ENCODE peak calls at places on chromosomes 3 and 15, in ten cellular contexts. X is lower lobe of right lung; T is A549; M is EH; D is skeletal muscle cell; J is retina; N is iris pigment epithelial cell; B is breast epithelium; W is stimulated activated CD4-positive, alpha-beta T cell treated with anti-CD3 and anti-CD28 coated beads, TNF-alpha, amount 100 ng/mL, for 4 hours; L is stimulated activated CD8-positive, alpha-beta memory T cell treated with anti-CD3 and anti-CD28 coated beads, Interleukin-15, amount 100 ng/mL, for 24 hours. R is an unnamed sample.

GRCh38 chr3:49803464-49804140 is 541 bp downstream of the INKA1 start:
- DNase-seq in W (no peak), N (peak; percentile 27), B (peak; percentile 76), D (no peak), J (peak; percentile 56), X (peak; percentile 58), T (no peak), M (no peak), L (no peak), R (peak; percentile 85)

GRCh38 chr3:187967982-187968381 is 186.0 kb upstream of the LPP start:
- DNase-seq in M (peak; percentile 82), T (no peak), J (no peak), X (no peak), L (no peak), D (no peak), B (no peak), N (peak; percentile 79), W (no peak), R (no peak)

GRCh38 chr3:87771338-87772059 is 287.3 kb downstream of the CGGBP1 start:
- DNase-seq in T (no peak), W (peak; percentile 5), M (peak; percentile 55), L (no peak), J (no peak), N (peak; percentile 23), D (no peak), X (no peak), B (no peak), R (peak; percentile 59)

GRCh38 chr15:66233487-66234415 is 19.8 kb downstream of the MEGF11 start:
- DNase-seq in J (no peak), X (no peak), N (peak; percentile 15), D (no peak), T (no peak), L (no peak), B (no peak), W (no peak), M (peak; percentile 31), R (peak; percentile 31)

GRCh38 chr3:186502138-186502941 is 41.8 kb downstream of the CRYGS start:
- DNase-seq in N (no peak), L (no peak), T (no peak), D (no peak), M (no peak), J (no peak), B (no peak), W (no peak), X (no peak), R (peak; percentile 91)

GRCh38 chr15:70090436-70091291 is 7.1 kb downstream of the TLE3 start:
- DNase-seq in L (no peak), B (no peak), J (no peak), W (no peak), X (no peak), N (no peak), D (no peak), M (no peak), T (no peak), R (no peak)

GRCh38 chr15:52124270-52124878 is 11.8 kb upstream of the BCL2L10 start:
- DNase-seq in B (no peak), T (no peak), X (no peak), D (no peak), W (no peak), L (no peak), N (peak; percentile 88), J (no peak), M (peak; percentile 71), R (no peak)

GRCh38 chr3:56411147-56411546 is 57.1 kb downstream of the ERC2 start:
- DNase-seq in D (no peak), T (no peak), W (no peak), L (no peak), N (no peak), J (no peak), B (no peak), M (no peak), X (no peak), R (no peak)

GRCh38 chr15:38992541-38993334 is 428.1 kb upstream of the RASGRP1 start:
- DNase-seq in N (peak; percentile 36), L (no peak), X (no peak), M (no peak), B (no peak), J (no peak), T (no peak), W (no peak), D (no peak), R (no peak)

GRCh38 chr15:101326462-101327146 is 31.6 kb upstream of the SNRPA1 start:
- DNase-seq in M (no peak), J (peak; percentile 33), L (no peak), B (no peak), X (no peak), T (no peak), D (no peak), W (no peak), N (no peak), R (no peak)

GRCh38 chr3:61417352-61417751 is 144.0 kb upstream of the PTPRG start:
- DNase-seq in T (no peak), D (peak; percentile 26), X (no peak), L (no peak), J (no peak), W (no peak), B (no peak), N (peak; percentile 10), M (peak; percentile 12), R (no peak)

GRCh38 chr3:49813497-49814174 is at the start of gene UBA7:
- DNase-seq in J (no peak), B (peak; percentile 39), D (no peak), N (peak; percentile 75), X (peak; percentile 71), T (no peak), L (no peak), M (peak; percentile 82), W (no peak), R (peak; percentile 67)

GRCh38 chr3:37053753-37054152 is 60.4 kb downstream of the MLH1 start:
- DNase-seq in B (no peak), N (no peak), L (no peak), T (no peak), W (no peak), J (no peak), X (no peak), M (no peak), D (no peak), R (no peak)

GRCh38 chr3:188165596-188165995 is 11.6 kb downstream of the LPP start:
- DNase-seq in M (peak; percentile 33), D (no peak), L (no peak), T (no peak), B (no peak), N (peak; percentile 40), W (no peak), J (no peak), X (no peak), R (no peak)

GRCh38 chr3:46089237-46090011 is 62.1 kb upstream of the XCR1 start:
- DNase-seq in W (no peak), M (peak; percentile 94), B (no peak), L (no peak), N (peak; percentile 93), T (no peak), D (peak; percentile 86), X (peak; percentile 86), J (no peak), R (peak; percentile 97)

GRCh38 chr3:72492240-72492639 is 356.0 kb downstream of the SHQ1 start:
- DNase-seq in B (peak; percentile 95), D (peak; percentile 81), X (no peak), T (no peak), N (peak; percentile 95), L (no peak), W (no peak), J (no peak), M (peak; percentile 99), R (no peak)

GRCh38 chr3:139830817-139831216 is 104.2 kb upstream of the CLSTN2 start:
- DNase-seq in X (peak; percentile 50), B (no peak), J (peak; percentile 85), L (no peak), D (no peak), N (no peak), T (no peak), W (no peak), M (no peak), R (no peak)

GRCh38 chr3:120705851-120706582 is 24.0 kb upstream of the HGD start:
- DNase-seq in T (no peak), W (no peak), B (no peak), M (no peak), D (no peak), N (no peak), L (no peak), X (no peak), J (no peak), R (no peak)

GRCh38 chr15:55791576-55792400 is 48.8 kb upstream of the PRTG start:
- DNase-seq in N (peak; percentile 85), W (no peak), D (peak; percentile 40), J (no peak), X (peak; percentile 72), T (no peak), M (peak; percentile 82), B (no peak), L (no peak), R (peak; percentile 12)

GRCh38 chr3:161989012-161989411 is 492.4 kb downstream of the OTOL1 start:
- DNase-seq in M (peak; percentile 18), J (no peak), W (no peak), N (no peak), L (no peak), B (no peak), X (no peak), D (no peak), T (no peak), R (no peak)

GRCh38 chr3:151146071-151146730 is 56.8 kb downstream of the GPR171 start:
- DNase-seq in N (peak; percentile 58), L (no peak), B (peak; percentile 42), M (peak; percentile 76), X (peak; percentile 66), W (peak; percentile 17), T (peak; percentile 60), J (peak; percentile 91), D (peak; percentile 14), R (peak; percentile 89)

GRCh38 chr3:131907809-131908208 is 127.0 kb downstream of the CPNE4 start:
- DNase-seq in B (no peak), W (no peak), M (peak; percentile 9), J (no peak), L (no peak), N (peak; percentile 12), D (no peak), T (no peak), X (no peak), R (no peak)

GRCh38 chr3:80338366-80338765 is 570.6 kb upstream of the ROBO1 start:
- DNase-seq in M (no peak), D (peak; percentile 51), L (no peak), B (no peak), T (no peak), J (no peak), X (no peak), N (peak; percentile 55), W (no peak), R (peak; percentile 76)